ENCODE peak calls at places on chromosome 19, in four cellular contexts. K is progenitor cell of endocrine pancreas; I is CD4-positive, alpha-beta T cell; L is endothelial cell. Z is an unnamed sample.

GRCh38 chr19:31459430-31459829 is 110.2 kb upstream of the TSHZ3 start:
- DNase-seq in K (no peak), L (no peak), I (no peak), Z (no peak)

GRCh38 chr19:2798733-2799132 is 13.4 kb downstream of the THOP1 start:
- DNase-seq in K (no peak), I (no peak), L (no peak), Z (no peak)

GRCh38 chr19:9839415-9839814 is 4.3 kb downstream of the PIN1 start:
- DNase-seq in I (no peak), K (no peak), L (no peak), Z (no peak)

GRCh38 chr19:33638167-33639033 is 16.6 kb downstream of the CHST8 start:
- DNase-seq in L (no peak), K (no peak), I (no peak), Z (peak)

GRCh38 chr19:679418-680286 is 3.5 kb downstream of the FSTL3 start:
- DNase-seq in L (peak), I (no peak), K (no peak), Z (peak)

GRCh38 chr19:401836-402535 is 7.0 kb downstream of the C2CD4C start:
- DNase-seq in I (no peak), K (peak), L (no peak), Z (peak)

GRCh38 chr19:15195987-15196682 is 4.7 kb downstream of the NOTCH3 start:
- DNase-seq in I (no peak), K (peak), L (no peak), Z (no peak)

GRCh38 chr19:48681127-48681470 is 8.3 kb upstream of the NTN5 start:
- DNase-seq in L (no peak), K (no peak), I (no peak), Z (no peak)

GRCh38 chr19:492091-492531 is 4.2 kb upstream of the MADCAM1 start:
- DNase-seq in I (peak), K (no peak), L (peak), Z (no peak)

GRCh38 chr19:34967551-34967950 is 3.5 kb upstream of the ZNF792 start:
- DNase-seq in L (no peak), K (no peak), I (no peak), Z (no peak)

GRCh38 chr19:37551123-37551993 is 43.2 kb downstream of the ZNF571 start:
- DNase-seq in L (peak), K (no peak), I (peak), Z (peak)

GRCh38 chr19:2636897-2637683 is 65.4 kb downstream of the GNG7 start:
- DNase-seq in L (peak), K (peak), I (peak), Z (peak)

GRCh38 chr19:18645035-18645511 is 8.2 kb downstream of the KLHL26 start:
- DNase-seq in K (no peak), I (no peak), L (no peak), Z (no peak)

GRCh38 chr19:47781590-47782318 is 3.3 kb downstream of the SELENOW start:
- DNase-seq in I (no peak), K (no peak), L (no peak), Z (no peak)

GRCh38 chr19:36916991-36917390 is 859 bp downstream of the ZNF568 start:
- DNase-seq in L (no peak), K (no peak), I (no peak), Z (no peak)

GRCh38 chr19:40398417-40399056 is 8.6 kb upstream of the HIPK4 start:
- DNase-seq in K (no peak), I (peak), L (no peak), Z (no peak)

GRCh38 chr19:36686365-36687213 is 823 bp upstream of the ZNF567 start:
- DNase-seq in I (no peak), L (no peak), K (no peak), Z (no peak)

GRCh38 chr19:56350416-56351045 is 35.9 kb upstream of the ZSCAN5A start:
- DNase-seq in I (peak), K (peak), L (peak), Z (no peak)

GRCh38 chr19:30799854-30800755 is 427.9 kb downstream of the ZNF536 start:
- DNase-seq in K (peak), I (no peak), L (peak), Z (no peak)

GRCh38 chr19:39420769-39421168 is 8.3 kb downstream of the PLEKHG2 start:
- DNase-seq in K (no peak), L (no peak), I (no peak), Z (no peak)

GRCh38 chr19:3350014-3350663 is 16.2 kb upstream of the NFIC start:
- DNase-seq in I (no peak), K (no peak), L (no peak), Z (no peak)

GRCh38 chr19:17677002-17677401 is 11.2 kb downstream of the UNC13A start:
- DNase-seq in K (no peak), I (no peak), L (no peak), Z (no peak)

GRCh38 chr19:51098366-51099069 is 9.7 kb downstream of the CTU1 start:
- DNase-seq in K (no peak), L (no peak), I (no peak), Z (peak)

GRCh38 chr19:46913198-46913851 is 52.5 kb downstream of the ARHGAP35 start:
- DNase-seq in I (no peak), K (no peak), L (no peak), Z (no peak)

GRCh38 chr19:56660381-56661105 is 11.0 kb downstream of the ZNF835 start:
- DNase-seq in L (no peak), I (no peak), K (no peak), Z (no peak)

GRCh38 chr19:18832331-18833140 is 777 bp downstream of the UPF1 start:
- DNase-seq in L (peak), K (no peak), I (no peak), Z (no peak)